ENCODE peak calls at places on chromosomes 13 and 19, in five cellular contexts. N is thoracic aorta, W is adrenal gland, F is HFF-Myc, S is osteoblast. B is an unnamed sample.
A peak's percentile ranks its signal among the peaks of the same experiment; 100 is the strongest.

GRCh38 chr13:47112205-47112896 is 215.5 kb upstream of the HTR2A start:
- DNase-seq in W (no peak), N (no peak), F (no peak), S (no peak), B (no peak)

GRCh38 chr19:50718255-50719118 is 1.1 kb downstream of the SHANK1 start:
- DNase-seq in N (no peak), W (peak; percentile 69), F (no peak), S (peak; percentile 96), B (no peak)

GRCh38 chr13:93624371-93624777 is 397.8 kb downstream of the GPC6 start:
- DNase-seq in S (peak; percentile 34), F (peak; percentile 41), W (no peak), N (no peak), B (no peak)

GRCh38 chr19:15463865-15464371 is 426 bp downstream of the RASAL3 start:
- DNase-seq in F (no peak), N (no peak), S (no peak), W (no peak), B (no peak)

GRCh38 chr13:113207890-113208423 is 512 bp downstream of the PCID2 start:
- DNase-seq in N (no peak), S (peak; percentile 85), W (peak; percentile 49), F (no peak), B (no peak)

GRCh38 chr19:39631626-39632025 is 24.1 kb upstream of the LGALS16 start:
- DNase-seq in W (no peak), F (no peak), N (no peak), S (no peak), B (no peak)

GRCh38 chr13:113176292-113176691 is 17.8 kb downstream of the PROZ start:
- DNase-seq in N (no peak), F (no peak), S (no peak), W (no peak), B (no peak)

GRCh38 chr13:32426981-32427851 is 714 bp downstream of the N4BP2L1 start:
- DNase-seq in F (no peak), S (peak; percentile 88), W (peak; percentile 67), N (no peak), B (peak; percentile 47)

GRCh38 chr19:2064788-2065524 is 13.9 kb upstream of the MKNK2 start:
- DNase-seq in F (no peak), N (no peak), S (peak; percentile 75), W (peak; percentile 80), B (no peak)

GRCh38 chr19:33603377-33603776 is 18.4 kb upstream of the CHST8 start:
- DNase-seq in N (no peak), S (no peak), W (no peak), F (no peak), B (peak; percentile 14)

GRCh38 chr13:60754211-60754610 is 357.2 kb downstream of the TDRD3 start:
- DNase-seq in F (no peak), W (no peak), N (no peak), S (no peak), B (no peak)

GRCh38 chr19:17953316-17953801 is 13.5 kb upstream of the KCNN1 start:
- DNase-seq in W (no peak), S (peak; percentile 72), F (no peak), N (no peak), B (no peak)

GRCh38 chr19:4866595-4867424 is 657 bp downstream of the PLIN3 start:
- DNase-seq in F (no peak), S (peak; percentile 95), N (no peak), W (peak; percentile 70), B (peak; percentile 94)

GRCh38 chr13:46288570-46289259 is 77.0 kb downstream of the LRRC63 start:
- DNase-seq in N (no peak), W (no peak), S (no peak), F (no peak), B (no peak)

GRCh38 chr19:38252935-38253691 is 3.1 kb downstream of the PPP1R14A start:
- DNase-seq in S (peak; percentile 73), W (peak; percentile 33), F (no peak), N (peak; percentile 55), B (no peak)

GRCh38 chr13:64414381-64414780 is 2815.8 kb downstream of the PCDH9 start:
- DNase-seq in W (no peak), F (no peak), S (no peak), N (no peak), B (no peak)

GRCh38 chr13:45370922-45371406 is 30.0 kb upstream of the TPT1 start:
- DNase-seq in N (peak; percentile 8), F (peak; percentile 37), S (peak; percentile 95), W (peak; percentile 64), B (no peak)

GRCh38 chr19:2207008-2207407 is 29.1 kb downstream of the PLEKHJ1 start:
- DNase-seq in W (no peak), N (no peak), S (no peak), F (no peak), B (no peak)

GRCh38 chr19:50152578-50152977 is 10.5 kb downstream of the IZUMO2 start:
- DNase-seq in F (no peak), S (no peak), N (no peak), W (no peak), B (no peak)

GRCh38 chr19:19488041-19488874 is 27.1 kb downstream of the TSSK6 start:
- DNase-seq in W (peak; percentile 79), S (peak; percentile 81), F (no peak), N (no peak), B (no peak)

GRCh38 chr13:39202746-39203145 is 164.5 kb downstream of the NHLRC3 start:
- DNase-seq in N (no peak), F (no peak), W (no peak), S (no peak), B (no peak)

GRCh38 chr19:45863840-45864628 is at the start of gene FOXA3:
- DNase-seq in F (no peak), S (peak; percentile 92), N (no peak), W (no peak), B (no peak)

GRCh38 chr19:34184880-34185491 is 12.7 kb downstream of the LSM14A start:
- DNase-seq in S (no peak), N (no peak), F (no peak), W (no peak), B (no peak)

GRCh38 chr19:55676889-55677505 is 2.0 kb downstream of the EPN1 start:
- DNase-seq in S (no peak), F (no peak), W (no peak), N (no peak), B (no peak)
- H3K4me3 ChIP-seq in S (no peak overlapping the region), F (no peak overlapping the region), W (no peak overlapping the region), N (peak overlapping the region; percentile 85), B (no peak overlapping the region)

GRCh38 chr13:20492641-20493040 is 33.0 kb downstream of the CRYL1 start:
- DNase-seq in N (no peak), F (no peak), S (no peak), W (no peak), B (no peak)
- TF ChIP-seq CTCF in N (no peak), F (peak; percentile 52), S (peak; percentile 71), W (peak; percentile 48), B (no peak)

GRCh38 chr19:36116344-36116637 is 1.0 kb downstream of the TBCB start:
- DNase-seq in N (no peak), S (no peak), F (no peak), W (no peak), B (no peak)
- H3K4me3 ChIP-seq in N (peak overlapping the region; percentile 92), S (peak overlapping the region; percentile 97), F (peak overlapping the region; percentile 91), W (no peak overlapping the region), B (no peak overlapping the region)

GRCh38 chr13:41384749-41385503 is 72.4 kb upstream of the RGCC start:
- DNase-seq in F (no peak), W (no peak), S (no peak), N (no peak), B (no peak)
- TF ChIP-seq CTCF in F (peak; percentile 43), W (peak; percentile 28), S (peak; percentile 56), N (peak; percentile 33), B (no peak)

GRCh38 chr13:27427663-27428062 is 3.2 kb downstream of the GTF3A start:
- DNase-seq in N (no peak), S (no peak), F (no peak), W (peak; percentile 35), B (no peak)

GRCh38 chr13:27425151-27425917 is 915 bp downstream of the GTF3A start:
- DNase-seq in F (no peak), S (no peak), W (peak; percentile 16), N (no peak), B (no peak)

GRCh38 chr13:27424246-27425150 is at the start of gene GTF3A:
- DNase-seq in N (peak; percentile 28), F (peak; percentile 32), S (peak; percentile 99), W (peak; percentile 81), B (peak; percentile 95)

GRCh38 chr13:27425918-27426630 is 1.7 kb downstream of the GTF3A start:
- DNase-seq in W (peak; percentile 83), S (peak; percentile 92), F (peak; percentile 68), N (peak; percentile 30), B (peak; percentile 93)

GRCh38 chr13:27428160-27428559 is 3.7 kb downstream of the GTF3A start:
- DNase-seq in N (no peak), W (no peak), S (no peak), F (no peak), B (no peak)
- H3K4me3 ChIP-seq in N (no peak overlapping the region), W (no peak overlapping the region), S (no peak overlapping the region), F (no peak overlapping the region), B (no peak overlapping the region)

GRCh38 chr13:41426047-41426446 is 31.3 kb upstream of the RGCC start:
- DNase-seq in S (no peak), F (no peak), W (no peak), N (no peak), B (no peak)

GRCh38 chr13:41427700-41428099 is 29.6 kb upstream of the RGCC start:
- DNase-seq in W (no peak), N (no peak), F (no peak), S (no peak), B (no peak)

GRCh38 chr13:41428155-41428554 is 29.2 kb upstream of the RGCC start:
- DNase-seq in S (peak; percentile 62), F (no peak), W (no peak), N (no peak), B (no peak)
- TF ChIP-seq CTCF in S (peak; percentile 40), F (peak; percentile 4), W (peak; percentile 18), N (peak; percentile 21), B (no peak)

GRCh38 chr19:44718441-44719261 is 19.7 kb downstream of the CEACAM16 start:
- DNase-seq in N (peak; percentile 36), S (peak; percentile 79), F (peak; percentile 56), W (peak; percentile 95), B (no peak)
- H3K4me3 ChIP-seq in N (peak overlapping the region; percentile 62), S (no peak overlapping the region), F (no peak overlapping the region), W (no peak overlapping the region), B (no peak overlapping the region)